ENCODE peak calls at places on chromosomes 5 and 9, in eight cellular contexts. M, Y, D, L, Q, H, W and J are unnamed samples.
A peak's percentile ranks its signal among the peaks of the same experiment; 100 is the strongest.

GRCh38 chr5:133638436-133638835 is 26.1 kb upstream of the FSTL4 start:
- DNase-seq in Q (no peak), M (no peak), H (no peak), L (no peak), D (no peak), Y (no peak), W (no peak), J (no peak)

GRCh38 chr9:16352791-16353401 is 517.6 kb downstream of the BNC2 start:
- DNase-seq in D (no peak), L (no peak), Q (no peak), Y (no peak), M (no peak), W (no peak), H (no peak), J (peak; percentile 60)

GRCh38 chr5:125295405-125295872 is 549.0 kb upstream of the ZNF608 start:
- DNase-seq in D (no peak), M (no peak), Y (peak; percentile 22), Q (no peak), H (no peak), L (no peak), W (no peak), J (peak; percentile 18)

GRCh38 chr5:113495402-113495801 is 7.1 kb upstream of the MCC start:
- DNase-seq in H (no peak), L (no peak), Q (no peak), D (no peak), M (no peak), Y (no peak), W (no peak), J (no peak)

GRCh38 chr9:136437839-136438547 is 1.7 kb downstream of the INPP5E start:
- DNase-seq in Y (no peak), W (no peak), H (no peak), L (no peak), Q (no peak), M (no peak), D (no peak), J (no peak)

GRCh38 chr5:175788155-175788787 is 83.1 kb upstream of the CPLX2 start:
- DNase-seq in W (no peak), D (no peak), Q (no peak), Y (no peak), L (no peak), M (no peak), H (no peak), J (no peak)

GRCh38 chr5:151622367-151623097 is 31.4 kb upstream of the FAT2 start:
- DNase-seq in L (no peak), H (no peak), M (peak; percentile 64), Y (no peak), Q (peak; percentile 43), D (peak; percentile 4), W (no peak), J (no peak)

GRCh38 chr9:89314955-89315354 is 3.3 kb upstream of the SECISBP2 start:
- DNase-seq in W (no peak), M (no peak), Y (no peak), Q (no peak), L (no peak), H (no peak), D (no peak), J (no peak)

GRCh38 chr5:146884230-146884629 is 5.7 kb upstream of the PPP2R2B start:
- DNase-seq in H (no peak), M (no peak), Y (no peak), L (no peak), D (no peak), W (no peak), Q (no peak), J (no peak)